ENCODE peak calls at places on chromosome 1, in eight cellular contexts. S is HFFc6; I is NCI-H2171; L is ACHN; J is GDM1; P is left ventricle myocardium superior; O is upper lobe of right lung; V is CD8-positive, alpha-beta T cell. T is an unnamed sample.

GRCh38 chr1:26539722-26540121 is 10.2 kb downstream of the RPS6KA1 start:
- DNase-seq in S (no peak), I (no peak), L (no peak), J (no peak), P (no peak), O (no peak), V (no peak), T (no peak)

GRCh38 chr1:214018605-214019268 is 31.0 kb downstream of the PROX1 start:
- DNase-seq in S (no peak), I (no peak), L (no peak), J (no peak), P (no peak), O (no peak), V (no peak), T (no peak)

GRCh38 chr1:110243581-110243980 is 33.5 kb downstream of the KCNC4 start:
- DNase-seq in S (no peak), I (peak), L (no peak), J (no peak), P (no peak), O (no peak), V (no peak), T (no peak)

GRCh38 chr1:173093721-173094450 is 43.1 kb upstream of the TNFSF18 start:
- DNase-seq in S (no peak), I (no peak), L (no peak), J (no peak), P (no peak), O (no peak), V (no peak), T (no peak)

GRCh38 chr1:186057086-186057485 is 318.0 kb downstream of the TPR start:
- DNase-seq in S (no peak), I (no peak), L (no peak), J (no peak), P (no peak), O (no peak), V (no peak), T (no peak)

GRCh38 chr1:31421404-31422040 is 8.5 kb downstream of the SERINC2 start:
- DNase-seq in S (peak), I (no peak), L (peak), J (no peak), P (peak), O (no peak), V (no peak), T (no peak)

GRCh38 chr1:198890531-198890930 is 251.7 kb downstream of the PTPRC start:
- DNase-seq in S (peak), I (no peak), L (no peak), J (no peak), P (no peak), O (no peak), V (no peak), T (no peak)

GRCh38 chr1:2559509-2560298 is 3.5 kb downstream of the TNFRSF14 start:
- DNase-seq in S (no peak), I (no peak), L (no peak), J (no peak), P (peak), O (no peak), V (no peak), T (no peak)

GRCh38 chr1:2528016-2528415 is 1.6 kb upstream of the PANK4 start:
- DNase-seq in S (no peak), I (no peak), L (no peak), J (no peak), P (peak), O (no peak), V (no peak), T (no peak)

GRCh38 chr1:28781305-28781704 is 30.7 kb upstream of the OPRD1 start:
- DNase-seq in S (no peak), I (no peak), L (no peak), J (no peak), P (no peak), O (peak), V (no peak), T (no peak)

GRCh38 chr1:42639116-42639515 is 19.1 kb upstream of the PPIH start:
- DNase-seq in S (peak), I (no peak), L (no peak), J (no peak), P (no peak), O (no peak), V (no peak), T (no peak)

GRCh38 chr1:18955442-18956188 is 861 bp downstream of the IFFO2 start:
- DNase-seq in S (no peak), I (peak), L (peak), J (no peak), P (peak), O (peak), V (peak), T (no peak)

GRCh38 chr1:30328401-30329262 is 394.8 kb downstream of the MATN1 start:
- DNase-seq in S (no peak), I (no peak), L (no peak), J (no peak), P (no peak), O (no peak), V (no peak), T (no peak)

GRCh38 chr1:29698033-29698432 is 461.7 kb downstream of the PTPRU start:
- DNase-seq in S (peak), I (peak), L (peak), J (no peak), P (no peak), O (peak), V (no peak), T (no peak)

GRCh38 chr1:52139817-52140540 is 1.9 kb upstream of the ZFYVE9 start:
- DNase-seq in S (peak), I (no peak), L (peak), J (no peak), P (no peak), O (no peak), V (peak), T (peak)

T was measured in SIG-M5.